ENCODE peak calls at places on chromosome 12, in seven cellular contexts. One of them, this sample, is unnamed.

GRCh38 chr12:132259872-132260695 is 69.3 kb downstream of the GALNT9 start:
- DNase-seq in IMR-90: no peak
- DNase-seq in ovary: no peak
- DNase-seq in H54: no peak
- DNase-seq in right lobe of liver: no peak
- DNase-seq in HepG2: no peak
- DNase-seq in lower leg skin: no peak
- DNase-seq in this sample: no peak

GRCh38 chr12:58668831-58669230 is 251.5 kb downstream of the LRIG3 start:
- DNase-seq in IMR-90: peak; percentile 39
- DNase-seq in ovary: no peak
- DNase-seq in H54: no peak
- DNase-seq in right lobe of liver: no peak
- DNase-seq in HepG2: no peak
- DNase-seq in lower leg skin: no peak
- DNase-seq in this sample: no peak

GRCh38 chr12:12883369-12884001 is 7.9 kb upstream of the GPRC5A start:
- DNase-seq in IMR-90: peak; percentile 79
- DNase-seq in ovary: no peak
- DNase-seq in H54: no peak
- DNase-seq in right lobe of liver: no peak
- DNase-seq in HepG2: peak; percentile 77
- DNase-seq in lower leg skin: no peak
- DNase-seq in this sample: no peak

GRCh38 chr12:31118347-31118830 is 44.7 kb downstream of the DDX11 start:
- DNase-seq in IMR-90: no peak
- DNase-seq in ovary: peak; percentile 56
- DNase-seq in H54: peak; percentile 47
- DNase-seq in right lobe of liver: no peak
- DNase-seq in HepG2: no peak
- DNase-seq in lower leg skin: no peak
- DNase-seq in this sample: no peak

GRCh38 chr12:67161322-67161918 is 107.7 kb upstream of the CAND1 start:
- DNase-seq in IMR-90: peak; percentile 39
- DNase-seq in ovary: no peak
- DNase-seq in H54: peak; percentile 4
- DNase-seq in right lobe of liver: peak; percentile 44
- DNase-seq in HepG2: peak; percentile 18
- DNase-seq in lower leg skin: no peak
- DNase-seq in this sample: peak; percentile 59

GRCh38 chr12:913919-914718 is 35.4 kb downstream of the RAD52 start:
- DNase-seq in IMR-90: peak; percentile 91
- DNase-seq in ovary: peak; percentile 49
- DNase-seq in H54: peak; percentile 77
- DNase-seq in right lobe of liver: no peak
- DNase-seq in HepG2: no peak
- DNase-seq in lower leg skin: no peak
- DNase-seq in this sample: no peak

GRCh38 chr12:59847127-59847526 is 251.3 kb downstream of the SLC16A7 start:
- DNase-seq in IMR-90: no peak
- DNase-seq in ovary: no peak
- DNase-seq in H54: no peak
- DNase-seq in right lobe of liver: no peak
- DNase-seq in HepG2: no peak
- DNase-seq in lower leg skin: no peak
- DNase-seq in this sample: no peak

GRCh38 chr12:64633940-64634337 is 23.6 kb downstream of the RASSF3 start:
- DNase-seq in IMR-90: peak; percentile 83
- DNase-seq in ovary: no peak
- DNase-seq in H54: no peak
- DNase-seq in right lobe of liver: peak; percentile 85
- DNase-seq in HepG2: peak; percentile 88
- DNase-seq in lower leg skin: no peak
- DNase-seq in this sample: no peak

GRCh38 chr12:65823481-65824313 is 586 bp upstream of the HMGA2 start:
- DNase-seq in IMR-90: peak; percentile 58
- DNase-seq in ovary: peak; percentile 51
- DNase-seq in H54: peak; percentile 63
- DNase-seq in right lobe of liver: peak; percentile 66
- DNase-seq in HepG2: peak; percentile 76
- DNase-seq in lower leg skin: no peak
- DNase-seq in this sample: peak; percentile 68

GRCh38 chr12:24592048-24592447 is 356.9 kb downstream of the BCAT1 start:
- DNase-seq in IMR-90: no peak
- DNase-seq in ovary: no peak
- DNase-seq in H54: no peak
- DNase-seq in right lobe of liver: no peak
- DNase-seq in HepG2: no peak
- DNase-seq in lower leg skin: no peak
- DNase-seq in this sample: no peak

GRCh38 chr12:108312885-108313203 is 26.3 kb downstream of the CMKLR1 start:
- DNase-seq in IMR-90: no peak
- DNase-seq in ovary: peak; percentile 48
- DNase-seq in H54: no peak
- DNase-seq in right lobe of liver: no peak
- DNase-seq in HepG2: peak; percentile 54
- DNase-seq in lower leg skin: no peak
- DNase-seq in this sample: no peak

GRCh38 chr12:56687225-56688128 is 607 bp downstream of the PTGES3 start:
- DNase-seq in IMR-90: no peak
- DNase-seq in ovary: peak; percentile 71
- DNase-seq in H54: no peak
- DNase-seq in right lobe of liver: peak; percentile 75
- DNase-seq in HepG2: no peak
- DNase-seq in lower leg skin: peak; percentile 70
- DNase-seq in this sample: peak; percentile 83

GRCh38 chr12:108609535-108610335 is 11.9 kb upstream of the TMEM119 start:
- DNase-seq in IMR-90: peak; percentile 85
- DNase-seq in ovary: peak; percentile 92
- DNase-seq in H54: no peak
- DNase-seq in right lobe of liver: no peak
- DNase-seq in HepG2: no peak
- DNase-seq in lower leg skin: peak; percentile 79
- DNase-seq in this sample: no peak

GRCh38 chr12:116346222-116346621 is 68.7 kb upstream of the MED13L start:
- DNase-seq in IMR-90: no peak
- DNase-seq in ovary: peak; percentile 74
- DNase-seq in H54: no peak
- DNase-seq in right lobe of liver: no peak
- DNase-seq in HepG2: peak; percentile 18
- DNase-seq in lower leg skin: no peak
- DNase-seq in this sample: no peak

GRCh38 chr12:107277850-107278249 is 184.5 kb upstream of the CRY1 start:
- DNase-seq in IMR-90: peak; percentile 84
- DNase-seq in ovary: no peak
- DNase-seq in H54: peak; percentile 40
- DNase-seq in right lobe of liver: no peak
- DNase-seq in HepG2: no peak
- DNase-seq in lower leg skin: no peak
- DNase-seq in this sample: no peak

GRCh38 chr12:53380104-53380796 is at the start of gene SP1:
- DNase-seq in IMR-90: peak; percentile 93
- DNase-seq in ovary: peak; percentile 92
- DNase-seq in H54: peak; percentile 78
- DNase-seq in right lobe of liver: peak; percentile 96
- DNase-seq in HepG2: peak; percentile 76
- DNase-seq in lower leg skin: peak; percentile 89
- DNase-seq in this sample: peak; percentile 96
- TF ChIP-seq POLR2A in IMR-90: peak; percentile 65
- TF ChIP-seq POLR2A in ovary: peak; percentile 58
- TF ChIP-seq POLR2A in H54: peak; percentile 12
- TF ChIP-seq POLR2A in right lobe of liver: peak; percentile 62
- TF ChIP-seq POLR2A in HepG2: peak; percentile 26
- TF ChIP-seq POLR2A in lower leg skin: peak; percentile 19
- TF ChIP-seq POLR2A in this sample: no peak

DNA sequence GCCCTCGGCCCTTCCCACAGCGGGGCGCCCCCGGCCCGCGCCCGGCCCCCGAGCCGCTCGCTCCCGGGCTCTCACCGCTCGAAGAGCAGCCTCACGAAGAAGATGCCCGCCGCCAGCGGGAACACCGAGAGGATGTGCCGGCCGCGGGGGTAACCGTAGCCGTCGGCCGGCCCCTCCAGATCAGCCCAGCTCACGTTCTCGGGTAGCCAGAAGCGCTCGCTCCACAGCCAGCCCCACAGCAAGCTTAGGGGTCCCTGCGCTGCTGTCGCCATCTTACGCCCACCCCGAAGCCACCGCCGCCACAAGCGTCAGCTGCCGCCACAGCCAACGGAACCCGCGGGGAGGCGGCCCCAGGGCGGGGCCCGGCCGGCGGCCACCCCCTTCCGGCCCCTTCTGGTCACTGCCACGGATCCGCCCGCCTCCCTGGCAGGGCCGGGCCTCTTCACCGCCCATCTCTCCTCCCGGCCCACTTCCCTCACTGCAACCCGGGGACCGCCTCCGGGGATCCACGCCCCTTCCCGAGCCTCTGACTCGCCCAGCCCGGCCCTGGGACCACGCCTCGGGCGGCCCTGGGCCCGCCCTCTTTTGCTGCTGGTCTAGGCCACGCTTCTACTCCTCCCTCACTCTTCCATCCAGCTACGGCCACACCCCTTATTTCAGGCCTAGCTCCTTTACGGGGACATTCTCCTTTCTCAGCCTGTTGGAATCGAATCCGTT is at the start of gene CERS5:
- DNase-seq in IMR-90: peak; percentile 97
- DNase-seq in ovary: peak; percentile 99
- DNase-seq in H54: peak; percentile 95
- DNase-seq in right lobe of liver: peak; percentile 99
- DNase-seq in HepG2: peak; percentile 96
- DNase-seq in lower leg skin: peak; percentile 99
- DNase-seq in this sample: peak; percentile 98
- TF ChIP-seq POLR2A in IMR-90: peak; percentile 93
- TF ChIP-seq POLR2A in ovary: peak; percentile 88
- TF ChIP-seq POLR2A in H54: peak; percentile 74
- TF ChIP-seq POLR2A in right lobe of liver: peak; percentile 65
- TF ChIP-seq POLR2A in HepG2: peak; percentile 87
- TF ChIP-seq POLR2A in lower leg skin: no peak
- TF ChIP-seq POLR2A in this sample: peak; percentile 66

DNA sequence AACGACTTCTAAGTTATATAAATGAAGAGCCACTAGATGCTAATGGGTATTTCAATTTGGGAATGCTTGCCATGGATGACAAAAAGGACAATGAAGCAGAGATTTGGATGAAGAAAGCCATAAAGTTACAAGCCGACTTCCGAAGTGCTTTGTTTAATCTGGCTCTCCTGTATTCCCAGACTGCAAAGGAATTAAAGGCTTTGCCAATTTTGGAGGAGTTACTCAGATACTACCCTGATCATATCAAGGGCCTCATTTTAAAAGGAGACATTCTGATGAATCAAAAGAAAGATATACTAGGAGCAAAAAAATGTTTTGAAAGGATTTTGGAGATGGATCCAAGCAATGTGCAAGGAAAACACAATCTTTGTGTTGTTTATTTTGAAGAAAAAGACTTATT is 52.8 kb downstream of the TMTC3 start:
- DNase-seq in IMR-90: no peak
- DNase-seq in ovary: no peak
- DNase-seq in H54: no peak
- DNase-seq in right lobe of liver: no peak
- DNase-seq in HepG2: no peak
- DNase-seq in lower leg skin: no peak
- DNase-seq in this sample: no peak
- TF ChIP-seq POLR2A in IMR-90: no peak
- TF ChIP-seq POLR2A in ovary: no peak
- TF ChIP-seq POLR2A in H54: no peak
- TF ChIP-seq POLR2A in right lobe of liver: no peak
- TF ChIP-seq POLR2A in HepG2: no peak
- TF ChIP-seq POLR2A in lower leg skin: no peak
- TF ChIP-seq POLR2A in this sample: no peak

DNA sequence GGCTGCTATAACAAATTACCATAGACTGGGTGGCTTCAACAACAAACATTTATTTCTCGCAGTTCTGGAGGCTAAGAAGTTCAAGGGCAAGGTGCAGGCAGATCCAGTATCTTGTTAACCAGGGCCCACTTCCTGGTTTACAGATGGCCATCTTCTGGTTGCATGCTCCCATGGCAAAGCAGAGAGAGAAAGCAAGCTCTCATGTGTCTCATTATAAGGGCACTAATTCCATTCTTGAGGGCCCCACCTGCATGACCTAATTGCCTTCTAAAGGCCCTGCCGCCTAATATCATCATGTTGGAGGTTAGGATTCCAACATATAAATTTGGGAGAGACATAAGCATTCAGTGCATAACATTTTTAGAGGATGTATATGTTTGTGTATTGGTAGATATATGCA is 280.1 kb upstream of the TMPO start:
- DNase-seq in IMR-90: no peak
- DNase-seq in ovary: no peak
- DNase-seq in H54: no peak
- DNase-seq in right lobe of liver: no peak
- DNase-seq in HepG2: no peak
- DNase-seq in lower leg skin: no peak
- DNase-seq in this sample: no peak
- TF ChIP-seq POLR2A in IMR-90: no peak
- TF ChIP-seq POLR2A in ovary: no peak
- TF ChIP-seq POLR2A in H54: no peak
- TF ChIP-seq POLR2A in right lobe of liver: no peak
- TF ChIP-seq POLR2A in HepG2: no peak
- TF ChIP-seq POLR2A in lower leg skin: no peak
- TF ChIP-seq POLR2A in this sample: no peak

GRCh38 chr12:123457980-123458779 is at the start of gene SNRNP35:
- DNase-seq in IMR-90: peak; percentile 74
- DNase-seq in ovary: peak; percentile 87
- DNase-seq in H54: peak; percentile 53
- DNase-seq in right lobe of liver: peak; percentile 90
- DNase-seq in HepG2: peak; percentile 74
- DNase-seq in lower leg skin: peak; percentile 73
- DNase-seq in this sample: peak; percentile 91
- TF ChIP-seq POLR2A in IMR-90: peak; percentile 29
- TF ChIP-seq POLR2A in ovary: peak; percentile 40
- TF ChIP-seq POLR2A in H54: peak; percentile 66
- TF ChIP-seq POLR2A in right lobe of liver: peak; percentile 36
- TF ChIP-seq POLR2A in HepG2: peak; percentile 69
- TF ChIP-seq POLR2A in lower leg skin: no peak
- TF ChIP-seq POLR2A in this sample: peak; percentile 83

This sample was measured in erythroblast.